ENCODE peak calls at places on chromosomes 5 and 9, in seven cellular contexts. X, D, M, B, C, O and Q are unnamed samples.
A peak's percentile ranks its signal among the peaks of the same experiment; 100 is the strongest.

GRCh38 chr5:135095871-135096270 is 61.8 kb upstream of the PITX1 start:
- DNase-seq in B (no peak), C (no peak), D (no peak), O (no peak), X (no peak), M (no peak), Q (no peak)

GRCh38 chr9:89662718-89663246 is 58.0 kb downstream of the GADD45G start:
- DNase-seq in B (no peak), X (no peak), O (no peak), D (no peak), M (no peak), C (no peak), Q (no peak)

GRCh38 chr5:169979871-169980270 is 424 bp downstream of the INSYN2B start:
- DNase-seq in O (no peak), B (no peak), X (no peak), M (no peak), C (no peak), D (no peak), Q (no peak)

GRCh38 chr5:76291305-76292077 is 111.6 kb upstream of the IQGAP2 start:
- DNase-seq in B (no peak), X (peak; percentile 11), C (no peak), M (no peak), D (no peak), O (no peak), Q (no peak)

GRCh38 chr9:81256368-81256767 is 433.0 kb downstream of the TLE1 start:
- DNase-seq in C (no peak), X (no peak), B (no peak), O (no peak), M (no peak), D (no peak), Q (no peak)

GRCh38 chr5:138668451-138668850 is 84.8 kb upstream of the CTNNA1 start:
- DNase-seq in C (no peak), O (peak; percentile 77), D (peak; percentile 6), M (no peak), B (no peak), X (no peak), Q (peak; percentile 66)

GRCh38 chr5:54867310-54867944 is 118.0 kb downstream of the ESM1 start:
- DNase-seq in X (peak; percentile 23), D (no peak), M (no peak), B (no peak), O (peak; percentile 29), C (peak; percentile 55), Q (peak; percentile 54)

GRCh38 chr9:36839131-36839885 is 194.8 kb downstream of the PAX5 start:
- DNase-seq in M (no peak), X (no peak), D (no peak), O (no peak), B (no peak), C (no peak), Q (no peak)

GRCh38 chr9:122356627-122357026 is 14.2 kb upstream of the PTGS1 start:
- DNase-seq in B (no peak), X (peak; percentile 45), D (no peak), M (no peak), C (no peak), O (no peak), Q (no peak)

GRCh38 chr5:79878721-79879336 is 112.2 kb downstream of the MTX3 start:
- DNase-seq in D (no peak), C (no peak), X (peak; percentile 62), M (peak; percentile 75), O (no peak), B (no peak), Q (no peak)

GRCh38 chr9:86454701-86455402 is 100.6 kb upstream of the TUT7 start:
- DNase-seq in M (no peak), B (no peak), O (no peak), C (no peak), D (no peak), X (no peak), Q (no peak)

GRCh38 chr9:68552700-68553099 is 12.0 kb upstream of the TMEM252 start:
- DNase-seq in C (no peak), X (no peak), D (no peak), M (no peak), B (no peak), O (no peak), Q (no peak)

GRCh38 chr9:116987902-116988301 is 300.8 kb downstream of the TRIM32 start:
- DNase-seq in C (no peak), X (no peak), O (no peak), B (no peak), M (no peak), D (no peak), Q (no peak)

GRCh38 chr5:81685481-81685880 is 65.4 kb downstream of the SSBP2 start:
- DNase-seq in C (no peak), B (no peak), M (no peak), D (no peak), O (no peak), X (no peak), Q (no peak)

GRCh38 chr5:78823196-78823595 is 161.9 kb downstream of the ARSB start:
- DNase-seq in M (no peak), D (no peak), C (no peak), B (no peak), O (no peak), X (no peak), Q (no peak)

GRCh38 chr9:71931166-71931565 is 19.7 kb downstream of the C9orf85 start:
- DNase-seq in M (no peak), D (no peak), B (no peak), C (no peak), O (no peak), X (no peak), Q (no peak)

GRCh38 chr9:92196909-92197308 is 81.7 kb upstream of the SPTLC1 start:
- DNase-seq in D (no peak), X (no peak), M (no peak), C (peak; percentile 53), O (no peak), B (no peak), Q (no peak)